ENCODE peak calls at places on chromosomes 12 and 14, in four cellular contexts. E, G, S and M are unnamed samples. For H3K9me3 and H3K4me1, the result is how much of the 10 kb centered on the place peaks cover.

GRCh38 chr14:89743828-89744227 is 210.7 kb downstream of the EFCAB11 start:
- DNase-seq in E (no peak), G (no peak), S (no peak), M (no peak)

GRCh38 chr12:108697905-108698304 is 33.4 kb downstream of the CORO1C start:
- DNase-seq in E (no peak), S (no peak), G (no peak), M (no peak)

GRCh38 chr12:96749978-96750377 is 157.1 kb upstream of the NEDD1 start:
- DNase-seq in G (no peak), E (no peak), S (no peak), M (no peak)

GRCh38 chr12:11779286-11779685 is 129.8 kb downstream of the ETV6 start:
- DNase-seq in G (no peak), E (no peak), S (no peak), M (no peak)

GRCh38 chr14:101761881-101762529 is 496 bp downstream of the PPP2R5C start:
- DNase-seq in S (no peak), G (no peak), E (peak), M (no peak)

GRCh38 chr12:694734-695503 is 31.7 kb upstream of the NINJ2 start:
- DNase-seq in G (no peak), S (no peak), E (no peak), M (no peak)

GRCh38 chr12:106245767-106246166 is 2.1 kb downstream of the CKAP4 start:
- DNase-seq in S (no peak), G (peak), E (peak), M (peak)

GRCh38 chr14:104519721-104520120 is 59.8 kb upstream of the C14orf180 start:
- DNase-seq in E (no peak), S (no peak), G (no peak), M (no peak)

GRCh38 chr12:83318386-83318971 is 631.8 kb downstream of the TMTC2 start:
- DNase-seq in S (no peak), E (no peak), G (no peak), M (no peak)

GRCh38 chr12:51820721-51821422 is 27.6 kb downstream of the FIGNL2 start:
- DNase-seq in G (no peak), E (peak), S (peak), M (no peak)

GRCh38 chr14:35303149-35303548 is 11.0 kb downstream of the PSMA6 start:
- DNase-seq in S (no peak), G (no peak), E (no peak), M (no peak)

GRCh38 chr14:75554482-75554881 is 23.9 kb upstream of the FLVCR2 start:
- DNase-seq in S (no peak), G (no peak), E (no peak), M (no peak)

GRCh38 chr12:110107369-110108281 is 16.5 kb upstream of the IFT81 start:
- DNase-seq in S (no peak), E (no peak), G (peak), M (peak)

GRCh38 chr12:89946518-89946917 is 237.9 kb upstream of the ATP2B1 start:
- DNase-seq in G (no peak), E (peak), S (no peak), M (no peak)
- H3K9me3 ChIP-seq in G (under half), E (under half), S (under half), M (under half)

GRCh38 chr12:69570545-69571399 is 14.5 kb upstream of the CCT2 start:
- DNase-seq in E (peak), S (peak), G (peak), M (peak)
- H3K27ac ChIP-seq in E (no peak), S (peak), G (no peak), M (no peak)

DNA sequence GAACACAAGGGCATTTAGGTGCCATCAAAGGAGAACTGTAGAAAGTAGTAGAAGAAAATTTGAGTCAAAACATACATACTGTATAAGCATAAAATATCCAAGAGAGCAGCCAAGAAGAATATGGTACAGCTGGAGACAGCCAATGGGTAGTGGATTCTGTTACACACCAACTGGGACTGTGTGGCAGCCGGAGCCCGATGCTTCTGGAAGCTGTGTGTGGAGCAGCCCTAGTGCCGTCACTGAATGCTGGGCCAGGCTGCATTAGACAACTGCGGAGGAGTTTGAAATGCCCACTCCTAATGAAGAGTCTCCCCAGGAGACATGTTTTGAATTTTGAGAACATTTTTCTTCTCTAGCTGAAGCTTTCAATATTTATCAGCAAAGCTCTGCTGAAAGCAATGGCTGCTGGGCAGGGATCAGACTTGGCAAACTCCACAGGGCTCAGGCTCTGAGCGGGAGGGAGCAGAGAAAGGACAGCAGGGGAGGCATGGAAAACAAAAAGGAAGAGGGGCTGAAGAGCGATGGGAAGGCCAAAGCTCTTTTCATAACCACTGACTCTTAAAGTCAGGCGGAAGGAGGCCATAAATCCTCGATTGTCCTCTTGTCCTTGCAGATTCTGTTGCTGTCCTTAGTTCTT is 189.0 kb downstream of the MON2 start:
- DNase-seq in S (no peak), E (no peak), G (no peak), M (no peak)
- H3K4me1 ChIP-seq in S (under half), E (under half), G (under half), M (under half)

GRCh38 chr12:124147579-124147978 is 147.3 kb upstream of the RFLNA start:
- DNase-seq in S (no peak), E (no peak), G (no peak), M (no peak)

GRCh38 chr12:124149287-124149686 is 145.6 kb upstream of the RFLNA start:
- DNase-seq in G (no peak), S (no peak), E (no peak), M (no peak)

GRCh38 chr12:124150176-124150575 is 144.7 kb upstream of the RFLNA start:
- DNase-seq in G (no peak), S (no peak), E (no peak), M (no peak)

GRCh38 chr12:124148481-124148880 is 146.4 kb upstream of the RFLNA start:
- DNase-seq in S (no peak), G (no peak), E (no peak), M (no peak)

GRCh38 chr12:124147030-124147429 is 147.9 kb upstream of the RFLNA start:
- DNase-seq in G (no peak), S (no peak), E (no peak), M (no peak)
- H3K9me3 ChIP-seq in G (under half), S (under half), E (under half), M (under half)

DNA sequence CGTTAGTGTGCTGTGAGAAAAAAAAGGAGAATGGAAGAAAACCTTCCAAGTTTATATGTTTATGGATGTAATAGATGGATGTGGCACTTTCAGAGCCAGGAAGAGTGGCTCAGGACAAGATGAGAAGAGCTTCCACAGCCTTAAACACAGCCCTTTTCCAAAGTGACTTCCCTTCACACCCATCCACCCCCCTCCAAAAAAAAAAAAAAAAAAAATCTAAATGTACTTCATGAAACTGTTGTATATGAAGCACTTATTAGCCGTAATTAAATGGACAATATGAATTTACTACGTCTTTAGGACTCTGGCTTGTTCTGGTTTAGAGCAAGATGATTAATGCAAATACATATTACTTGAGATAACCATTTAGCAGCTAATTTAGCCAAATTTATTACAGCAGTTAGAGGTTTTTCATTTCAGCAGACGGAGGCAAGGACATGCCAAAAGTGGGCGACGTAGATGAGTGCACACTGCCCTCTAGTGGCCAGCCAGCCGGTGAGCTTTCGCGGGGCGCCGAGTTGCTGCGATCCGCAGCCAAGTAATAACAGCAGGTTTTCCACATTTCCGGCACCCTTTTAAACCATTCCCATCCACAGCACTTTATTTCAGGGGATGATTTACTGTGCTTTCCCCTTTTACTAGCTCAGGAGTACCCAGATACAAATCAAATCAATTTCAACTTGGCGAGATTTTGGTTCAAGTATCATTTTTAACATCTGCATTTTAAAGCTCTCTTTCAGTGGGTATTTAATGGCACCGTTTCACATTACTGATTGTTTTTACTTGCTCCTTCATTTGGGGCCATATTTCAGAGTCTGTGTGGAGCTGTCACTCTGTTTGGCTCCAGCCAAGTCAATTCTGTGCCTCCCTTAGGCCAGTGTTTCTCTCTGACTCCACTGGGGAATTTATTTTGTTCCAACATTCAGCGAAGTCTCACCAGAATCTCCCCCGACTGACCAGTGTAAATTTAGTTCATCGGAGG is 158.2 kb downstream of the EGLN3 start:
- DNase-seq in S (peak), E (peak), G (peak), M (peak)
- H3K27ac ChIP-seq in S (no peak), E (no peak), G (peak), M (no peak)

GRCh38 chr12:55723516-55724225 is 3.5 kb downstream of the RDH5 start:
- DNase-seq in G (no peak), S (no peak), E (no peak), M (peak)

GRCh38 chr12:55724226-55724939 is 4.2 kb downstream of the RDH5 start:
- DNase-seq in S (peak), E (peak), G (peak), M (peak)

GRCh38 chr12:55725556-55725955 is 3.3 kb downstream of the CD63 start:
- DNase-seq in E (no peak), S (no peak), G (no peak), M (peak)

GRCh38 chr12:55722948-55723347 is 2.8 kb downstream of the RDH5 start:
- DNase-seq in G (no peak), E (no peak), S (no peak), M (peak)

DNA sequence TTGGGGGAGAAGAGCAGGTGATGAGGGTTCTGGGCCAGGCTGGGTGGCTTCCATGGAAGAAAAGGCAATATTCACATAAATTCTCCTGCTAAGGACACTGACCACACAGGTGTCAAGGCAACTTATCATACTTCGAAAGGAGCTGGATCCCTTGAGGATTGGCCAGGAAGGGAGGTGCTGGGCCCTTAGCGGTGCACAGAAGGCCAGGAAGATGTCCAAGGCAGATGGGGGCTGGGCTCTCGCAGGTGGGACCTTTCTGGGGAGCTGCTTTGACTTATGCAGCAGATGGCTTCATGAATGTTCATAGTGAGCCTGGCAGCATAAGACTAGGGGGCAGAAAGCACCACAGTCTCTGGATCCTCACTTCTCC is 3.9 kb downstream of the CD63 start:
- DNase-seq in E (no peak), G (no peak), S (no peak), M (peak)
- H3K4me1 ChIP-seq in E (under half), G (half or more), S (under half), M (under half)

DNA sequence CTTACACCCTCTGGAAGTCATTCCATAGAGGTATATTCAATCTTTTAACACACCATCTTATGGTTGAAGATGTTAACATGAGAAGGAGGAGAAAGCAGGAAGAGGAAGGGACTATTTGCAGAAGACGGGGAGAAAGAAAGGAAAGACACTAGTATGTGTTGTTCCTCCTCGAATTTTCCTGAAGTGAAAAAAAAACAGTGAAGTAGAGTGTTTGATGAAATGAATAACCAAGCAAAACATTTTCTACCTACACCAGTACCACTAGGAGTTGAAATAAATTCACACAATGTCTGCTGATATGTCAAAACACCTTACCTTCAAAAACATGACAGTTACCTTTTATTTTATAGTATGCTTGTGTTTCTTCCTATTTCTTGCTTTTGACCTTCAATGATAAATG is 1.4 kb upstream of the CNOT2 start:
- DNase-seq in S (no peak), G (no peak), E (no peak), M (no peak)
- H3K9me3 ChIP-seq in S (under half), G (under half), E (under half), M (under half)

DNA sequence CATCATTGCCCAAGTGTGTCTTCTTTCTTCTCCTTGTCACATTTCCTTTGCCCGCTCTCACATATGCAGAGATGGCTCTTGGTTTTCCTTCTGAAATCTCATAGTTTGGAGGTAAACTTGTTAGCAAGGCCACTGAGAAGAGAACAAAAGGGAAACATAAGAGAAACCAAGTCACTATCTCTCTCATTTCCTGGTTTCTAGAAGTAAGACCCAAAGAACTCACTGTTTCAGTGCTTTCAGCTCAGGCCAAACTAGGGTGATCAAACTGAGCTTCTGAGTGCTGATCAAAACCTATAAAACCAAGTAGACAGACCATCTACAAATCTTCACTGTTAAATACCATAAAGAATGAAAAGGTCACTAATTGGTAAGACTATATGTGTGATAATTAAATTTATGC is 275.4 kb upstream of the BTG1 start:
- DNase-seq in G (no peak), E (no peak), S (no peak), M (no peak)
- H3K27ac ChIP-seq in G (no peak), E (no peak), S (no peak), M (no peak)